ENCODE peak calls at places on chromosomes 16 and 17, in five cellular contexts. B, J, S, Y and R are unnamed samples.

GRCh38 chr17:8287651-8288335 is 677 bp upstream of the RANGRF start:
- DNase-seq in B (no peak), J (no peak), S (no peak), Y (no peak), R (no peak)

GRCh38 chr16:74463888-74464287 is 42.6 kb upstream of the CLEC18B start:
- DNase-seq in B (no peak), J (no peak), S (no peak), Y (no peak), R (no peak)

GRCh38 chr17:44269795-44270320 is 1.9 kb upstream of the SLC4A1 start:
- DNase-seq in B (no peak), J (no peak), S (no peak), Y (peak), R (no peak)

GRCh38 chr16:2190659-2191445 is 5.6 kb downstream of the CASKIN1 start:
- DNase-seq in B (no peak), J (no peak), S (no peak), Y (no peak), R (no peak)

GRCh38 chr16:70693231-70693671 is 7.4 kb upstream of the MTSS2 start:
- DNase-seq in B (no peak), J (no peak), S (no peak), Y (peak), R (no peak)

GRCh38 chr17:80082403-80083135 is 18.8 kb upstream of the GAA start:
- DNase-seq in B (peak), J (peak), S (peak), Y (peak), R (peak)

GRCh38 chr17:78383725-78384471 is 5.4 kb downstream of the PGS1 start:
- DNase-seq in B (peak), J (peak), S (no peak), Y (peak), R (peak)

GRCh38 chr16:83887088-83887487 is 11.8 kb upstream of the MLYCD start:
- DNase-seq in B (no peak), J (peak), S (no peak), Y (no peak), R (no peak)

GRCh38 chr17:57228921-57229320 is 27.4 kb upstream of the MSI2 start:
- DNase-seq in B (no peak), J (no peak), S (no peak), Y (no peak), R (no peak)

GRCh38 chr16:89038221-89038721 is 55.4 kb upstream of the ACSF3 start:
- DNase-seq in B (no peak), J (no peak), S (no peak), Y (no peak), R (no peak)

GRCh38 chr17:42803074-42803883 is 4.6 kb downstream of the CNTD1 start:
- DNase-seq in B (no peak), J (no peak), S (no peak), Y (no peak), R (peak)